ENCODE peak calls at places on chromosomes 13 and 19, in five cellular contexts. V is B cell, S is heart left ventricle, T is astrocyte, L is endodermal cell. F is an unnamed sample.

GRCh38 chr19:43773725-43774102 is 7.1 kb downstream of the KCNN4 start:
- DNase-seq in V (no peak), S (no peak), T (no peak), L (no peak), F (no peak)

GRCh38 chr19:632228-633067 is 889 bp downstream of the POLRMT start:
- DNase-seq in V (no peak), S (no peak), T (peak), L (peak), F (peak)

GRCh38 chr19:19900124-19900523 is 622 bp upstream of the ZNF93 start:
- DNase-seq in V (no peak), S (no peak), T (peak), L (no peak), F (peak)

GRCh38 chr13:46484561-46484960 is 68.4 kb upstream of the LRCH1 start:
- DNase-seq in V (no peak), S (no peak), T (no peak), L (no peak), F (no peak)

GRCh38 chr19:29574518-29574917 is 31.6 kb upstream of the POP4 start:
- DNase-seq in V (no peak), S (no peak), T (no peak), L (no peak), F (no peak)

GRCh38 chr13:94479559-94480095 is at the start of gene DCT:
- DNase-seq in V (no peak), S (no peak), T (no peak), L (no peak), F (no peak)

GRCh38 chr13:34654203-34654602 is 287.9 kb upstream of the NBEA start:
- DNase-seq in V (no peak), S (no peak), T (peak), L (peak), F (no peak)

GRCh38 chr19:47058621-47059020 is 10.2 kb upstream of the TMEM160 start:
- DNase-seq in V (no peak), S (no peak), T (no peak), L (peak), F (no peak)

GRCh38 chr19:2167896-2168618 is 4.3 kb downstream of the DOT1L start:
- DNase-seq in V (peak), S (peak), T (peak), L (no peak), F (peak)

GRCh38 chr19:52638601-52639000 is 446 bp upstream of the ZNF83 start:
- DNase-seq in V (no peak), S (no peak), T (peak), L (no peak), F (peak)

GRCh38 chr13:32639502-32640105 is 53.4 kb downstream of the PDS5B start:
- DNase-seq in V (peak), S (no peak), T (peak), L (peak), F (peak)

GRCh38 chr19:41264581-41265375 is 606 bp downstream of the HNRNPUL1 start:
- DNase-seq in V (no peak), S (no peak), T (peak), L (peak), F (peak)

GRCh38 chr13:23021921-23022320 is 158.9 kb upstream of the SGCG start:
- DNase-seq in V (no peak), S (no peak), T (no peak), L (no peak), F (no peak)

GRCh38 chr13:38167164-38167822 is 182.4 kb upstream of the UFM1 start:
- DNase-seq in V (no peak), S (no peak), T (no peak), L (no peak), F (no peak)

GRCh38 chr19:24078688-24079087 is 8.3 kb upstream of the ZNF254 start:
- DNase-seq in V (no peak), S (no peak), T (no peak), L (no peak), F (no peak)

GRCh38 chr13:29887651-29888050 is 37.2 kb upstream of the UBL3 start:
- DNase-seq in V (no peak), S (no peak), T (no peak), L (no peak), F (no peak)

GRCh38 chr13:28528848-28529247 is 33.9 kb upstream of the FLT1 start:
- DNase-seq in V (no peak), S (no peak), T (no peak), L (no peak), F (no peak)
- TF ChIP-seq CTCF in V (no peak), S (no peak), T (no peak), L (peak), F (no peak)

DNA sequence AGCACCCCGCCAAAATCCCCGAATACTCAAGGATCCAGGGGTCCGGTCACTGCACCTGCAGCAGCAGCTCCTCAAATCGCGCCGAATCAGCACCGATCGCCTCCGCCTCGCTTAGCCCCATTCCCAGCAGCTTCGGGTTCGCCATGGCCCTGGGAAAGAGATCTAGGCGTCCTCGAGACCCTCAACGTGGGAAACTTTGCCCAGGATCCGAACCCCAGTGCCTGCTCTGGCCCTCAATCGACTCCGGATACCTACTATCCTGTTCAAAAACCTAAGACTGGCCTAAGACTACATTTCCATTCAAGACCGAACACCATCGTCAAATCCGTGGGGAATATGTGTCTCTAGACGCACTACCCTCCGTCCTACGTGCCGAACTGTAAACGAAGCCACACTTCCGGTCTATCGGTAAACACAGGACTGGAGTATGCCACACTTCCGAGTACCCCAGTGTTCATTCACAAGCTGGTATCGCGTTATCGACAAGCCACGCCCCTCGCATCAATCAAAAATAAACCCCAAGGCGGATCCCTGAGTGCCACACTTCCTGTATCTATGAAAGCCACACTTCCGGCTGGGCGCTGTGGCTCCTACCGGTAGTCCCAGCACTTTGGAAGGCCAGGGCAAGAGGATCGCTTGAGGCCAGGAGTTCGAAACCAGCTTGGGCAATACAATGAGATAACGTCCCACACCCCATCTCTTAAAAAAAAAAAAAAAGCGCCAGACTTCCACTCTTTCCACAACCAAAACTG is at the start of gene PIH1D1:
- DNase-seq in V (peak), S (peak), T (peak), L (peak), F (peak)
- TF ChIP-seq CTCF in V (no peak), S (peak), T (no peak), L (peak), F (no peak)

DNA sequence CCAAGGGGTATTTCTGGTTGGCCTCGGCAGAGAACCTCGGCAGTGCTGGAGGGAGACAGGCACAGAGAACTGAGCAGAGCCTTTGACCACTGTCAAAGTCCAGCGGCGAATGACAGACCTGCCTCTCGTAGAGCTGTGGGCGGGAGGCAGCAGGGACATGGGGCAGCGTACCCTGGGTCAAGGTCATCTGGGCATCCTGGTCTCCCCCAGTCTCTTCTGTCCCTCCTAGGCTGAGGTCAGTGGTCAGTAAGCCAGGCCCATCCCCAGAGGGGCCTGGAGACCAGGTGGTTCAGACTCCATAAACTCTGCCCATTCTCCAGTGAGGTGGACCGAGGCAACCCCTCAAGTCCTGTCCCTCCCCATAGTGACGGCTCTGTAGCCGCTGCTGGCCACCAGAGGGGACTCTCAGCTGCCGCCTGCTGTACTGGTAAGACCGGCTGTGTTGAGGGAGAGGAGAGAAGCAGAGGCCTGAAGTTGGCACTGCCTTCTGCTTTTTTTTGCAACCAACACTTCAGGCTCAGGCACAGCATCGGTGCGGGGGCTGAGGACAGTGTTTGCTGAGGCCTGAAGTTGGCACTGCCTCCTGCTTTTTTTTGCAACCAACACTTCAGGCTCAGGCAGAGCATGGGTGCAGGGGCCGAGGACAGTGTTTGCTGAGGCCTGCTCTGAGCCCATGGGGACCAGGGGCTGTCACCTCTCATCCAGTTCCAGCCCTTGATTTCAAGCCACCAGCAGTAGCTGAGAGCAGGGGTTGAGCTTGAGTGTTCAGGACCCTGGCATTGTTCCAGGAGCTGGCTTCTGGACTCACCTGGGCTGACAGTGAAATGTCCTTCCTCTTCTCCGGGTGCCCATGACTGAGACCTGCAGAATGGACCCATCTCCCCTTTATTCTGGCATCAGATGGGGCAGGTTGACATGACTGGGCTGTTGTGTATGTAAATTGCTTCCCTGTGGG is at the start of gene PGLYRP2:
- DNase-seq in V (no peak), S (no peak), T (no peak), L (peak), F (no peak)
- TF ChIP-seq CTCF in V (no peak), S (no peak), T (no peak), L (no peak), F (no peak)

GRCh38 chr13:26873174-26873698 is 112.7 kb upstream of the GPR12 start:
- DNase-seq in V (no peak), S (no peak), T (no peak), L (peak), F (no peak)
- TF ChIP-seq CTCF in V (no peak), S (no peak), T (no peak), L (peak), F (no peak)

F was measured in GM13976.